ENCODE peak calls at places on chromosomes 6 and 20, in eight cellular contexts. S is progenitor cell of endocrine pancreas, L is IMR-90, D is HL-60, U is AG10803, O is uterus, V is epithelial cell of esophagus, F is B cell. X is an unnamed sample.

GRCh38 chr6:148954934-148955915 is 208.4 kb downstream of the UST start:
- DNase-seq in S (no peak), L (peak; percentile 63), D (no peak), U (no peak), O (no peak), V (peak; percentile 27), F (no peak), X (no peak)

GRCh38 chr20:62618622-62619529 is 23.4 kb upstream of the SLCO4A1 start:
- DNase-seq in S (no peak), L (no peak), D (no peak), U (no peak), O (no peak), V (no peak), F (peak; percentile 55), X (no peak)

GRCh38 chr6:82237013-82237412 is 10.5 kb downstream of the IBTK start:
- DNase-seq in S (no peak), L (no peak), D (no peak), U (peak; percentile 4), O (no peak), V (no peak), F (no peak), X (no peak)

GRCh38 chr6:111653434-111653833 is 47.8 kb upstream of the TRAF3IP2 start:
- DNase-seq in S (no peak), L (no peak), D (no peak), U (no peak), O (no peak), V (no peak), F (no peak), X (no peak)

GRCh38 chr20:52473171-52473570 is 281.6 kb upstream of the ZFP64 start:
- DNase-seq in S (no peak), L (no peak), D (no peak), U (no peak), O (no peak), V (no peak), F (no peak), X (no peak)

GRCh38 chr6:11804135-11804534 is 25.5 kb upstream of the ADTRP start:
- DNase-seq in S (no peak), L (peak; percentile 27), D (peak; percentile 73), U (no peak), O (no peak), V (no peak), F (no peak), X (no peak)

GRCh38 chr6:169961772-169962561 is 210.5 kb downstream of the ERMARD start:
- DNase-seq in S (peak; percentile 45), L (no peak), D (no peak), U (no peak), O (peak; percentile 34), V (no peak), F (peak; percentile 33), X (no peak)

GRCh38 chr6:118320652-118321051 is 227.4 kb upstream of the PLN start:
- DNase-seq in S (no peak), L (peak; percentile 26), D (no peak), U (no peak), O (no peak), V (no peak), F (no peak), X (no peak)

GRCh38 chr6:43698584-43699349 is 11.2 kb upstream of the MRPS18A start:
- DNase-seq in S (no peak), L (peak; percentile 64), D (no peak), U (peak; percentile 19), O (peak; percentile 61), V (no peak), F (no peak), X (peak; percentile 27)

GRCh38 chr6:156395276-156395675 is 381.9 kb upstream of the ARID1B start:
- DNase-seq in S (no peak), L (no peak), D (no peak), U (no peak), O (no peak), V (peak; percentile 22), F (peak; percentile 44), X (no peak)

GRCh38 chr6:38187285-38187684 is 367.8 kb downstream of the ZFAND3 start:
- DNase-seq in S (no peak), L (no peak), D (no peak), U (no peak), O (no peak), V (no peak), F (no peak), X (no peak)

GRCh38 chr6:117446851-117447250 is 21.1 kb upstream of the ROS1 start:
- DNase-seq in S (no peak), L (no peak), D (no peak), U (no peak), O (no peak), V (no peak), F (no peak), X (no peak)

GRCh38 chr20:51432875-51433274 is 109.6 kb downstream of the NFATC2 start:
- DNase-seq in S (no peak), L (no peak), D (no peak), U (no peak), O (no peak), V (no peak), F (no peak), X (no peak)

GRCh38 chr6:45736134-45736533 is 279.5 kb downstream of the CLIC5 start:
- DNase-seq in S (no peak), L (no peak), D (no peak), U (no peak), O (no peak), V (no peak), F (no peak), X (no peak)

GRCh38 chr20:37564388-37565133 is 36.9 kb upstream of the BLCAP start:
- DNase-seq in S (peak; percentile 67), L (no peak), D (no peak), U (peak; percentile 6), O (no peak), V (peak; percentile 17), F (peak; percentile 71), X (peak; percentile 3)

GRCh38 chr20:37567671-37568588 is 40.3 kb upstream of the BLCAP start:
- DNase-seq in S (no peak), L (no peak), D (no peak), U (no peak), O (no peak), V (no peak), F (no peak), X (no peak)

GRCh38 chr20:37566590-37567330 is 39.1 kb upstream of the BLCAP start:
- DNase-seq in S (no peak), L (no peak), D (no peak), U (no peak), O (no peak), V (no peak), F (no peak), X (no peak)

GRCh38 chr20:37565134-37565811 is 37.6 kb upstream of the BLCAP start:
- DNase-seq in S (no peak), L (no peak), D (no peak), U (no peak), O (no peak), V (no peak), F (no peak), X (no peak)

GRCh38 chr20:37567331-37567665 is 39.6 kb upstream of the BLCAP start:
- DNase-seq in S (no peak), L (no peak), D (no peak), U (no peak), O (no peak), V (no peak), F (no peak), X (no peak)
- TF ChIP-seq CTCF in S (no peak), L (no peak), D (no peak), U (no peak), O (no peak), V (no peak), F (no peak), X (no peak)

GRCh38 chr6:106085984-106086832 is at the start of gene PRDM1:
- DNase-seq in S (peak; percentile 75), L (peak; percentile 72), D (peak; percentile 92), U (peak; percentile 73), O (peak; percentile 82), V (peak; percentile 96), F (peak; percentile 95), X (no peak)
- TF ChIP-seq CTCF in S (peak; percentile 51), L (peak; percentile 15), D (no peak), U (peak; percentile 11), O (no peak), V (peak; percentile 31), F (peak; percentile 35), X (no peak)

DNA sequence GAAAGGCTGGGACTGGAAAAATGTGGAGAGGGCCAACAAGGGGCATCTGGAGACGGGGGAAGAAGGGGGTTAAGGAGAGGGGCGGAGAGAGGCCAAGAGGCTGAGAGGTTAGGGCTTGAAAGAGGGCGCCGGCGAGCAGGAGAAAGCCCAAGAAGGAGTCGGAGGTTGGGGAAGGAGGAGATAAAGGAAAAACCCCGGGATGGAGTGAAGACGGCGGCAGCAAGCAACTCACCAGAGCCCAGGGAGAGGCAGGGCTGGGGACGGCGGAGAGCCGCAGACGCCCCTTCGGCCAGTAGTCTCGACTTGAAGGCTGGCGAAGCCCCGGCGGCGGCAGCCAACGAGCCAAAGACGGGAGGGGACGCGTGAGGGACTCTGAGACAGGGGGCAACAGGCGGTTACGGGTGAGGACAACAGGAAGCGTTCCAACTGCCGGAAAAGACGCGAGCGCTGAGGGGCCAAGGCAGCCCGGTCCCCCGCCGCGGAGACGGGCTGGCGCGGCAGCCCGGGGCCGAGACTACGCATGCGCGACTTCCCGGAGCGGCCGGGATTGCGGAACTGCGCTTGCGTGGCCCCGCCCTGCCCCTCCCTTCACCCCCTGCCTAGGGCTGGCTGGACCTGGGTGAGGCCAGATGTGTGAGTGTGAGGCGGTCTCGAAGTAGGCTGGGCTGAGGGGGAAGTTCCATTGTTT is at the start of gene STK38:
- DNase-seq in S (peak; percentile 93), L (peak; percentile 82), D (peak; percentile 90), U (peak; percentile 84), O (peak; percentile 93), V (peak; percentile 89), F (peak; percentile 97), X (peak; percentile 70)
- TF ChIP-seq CTCF in S (peak; percentile 10), L (no peak), D (no peak), U (peak; percentile 24), O (no peak), V (no peak), F (no peak), X (peak; percentile 28)

GRCh38 chr6:138594042-138594636 is 94.8 kb upstream of the NHSL1 start:
- DNase-seq in S (no peak), L (no peak), D (no peak), U (no peak), O (no peak), V (no peak), F (no peak), X (no peak)

GRCh38 chr6:138590796-138591709 is 91.8 kb upstream of the NHSL1 start:
- DNase-seq in S (peak; percentile 51), L (peak; percentile 79), D (peak; percentile 8), U (peak; percentile 75), O (peak; percentile 48), V (peak; percentile 73), F (peak; percentile 50), X (peak; percentile 72)

GRCh38 chr6:138593100-138593877 is 94.0 kb upstream of the NHSL1 start:
- DNase-seq in S (no peak), L (peak; percentile 99), D (peak; percentile 11), U (peak; percentile 95), O (peak; percentile 65), V (peak; percentile 94), F (peak; percentile 32), X (peak; percentile 98)

GRCh38 chr6:138594749-138595148 is 95.5 kb upstream of the NHSL1 start:
- DNase-seq in S (no peak), L (no peak), D (no peak), U (no peak), O (no peak), V (no peak), F (no peak), X (no peak)

DNA sequence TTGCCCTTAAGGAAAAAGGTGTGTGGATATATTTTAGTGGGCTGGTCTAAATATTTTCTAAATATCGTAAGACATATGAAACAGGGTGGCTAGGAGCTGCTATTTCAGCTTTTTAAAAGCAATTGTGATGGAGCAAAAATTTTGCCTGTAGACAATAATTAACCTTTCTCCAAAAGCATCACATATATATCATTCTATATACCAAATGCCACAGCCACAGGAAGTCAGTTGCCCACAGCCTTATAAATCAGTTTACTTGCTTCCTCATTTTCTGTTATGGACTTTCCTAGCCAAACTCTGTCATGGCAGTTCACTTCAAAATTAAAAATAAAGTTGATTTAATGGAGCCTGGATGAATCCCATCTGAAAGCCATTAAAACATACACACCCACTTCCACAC is 93.4 kb upstream of the NHSL1 start:
- DNase-seq in S (no peak), L (no peak), D (no peak), U (no peak), O (no peak), V (no peak), F (peak; percentile 44), X (no peak)
- TF ChIP-seq CTCF in S (no peak), L (no peak), D (no peak), U (no peak), O (no peak), V (no peak), F (no peak), X (no peak)